ENCODE peak calls at places on chromosomes 12 and 14, in four cellular contexts. A is GM23248, H is trophoblast cell, N is mammary epithelial cell. R is an unnamed sample.

GRCh38 chr14:77985235-77985634 is 184.9 kb upstream of the NRXN3 start:
- DNase-seq in A (peak), N (no peak), H (no peak), R (peak)

GRCh38 chr14:75299576-75299975 is 20.9 kb downstream of the FOS start:
- DNase-seq in H (no peak), N (no peak), A (no peak), R (no peak)

GRCh38 chr14:95184413-95184790 is 27.1 kb upstream of the DICER1 start:
- DNase-seq in N (no peak), A (no peak), H (no peak), R (no peak)

GRCh38 chr14:87899228-87899627 is 93.8 kb downstream of the GALC start:
- DNase-seq in A (no peak), N (no peak), H (peak), R (no peak)

GRCh38 chr14:64561631-64562030 is 11.9 kb downstream of the PPP1R36 start:
- DNase-seq in N (no peak), H (no peak), A (no peak), R (no peak)

GRCh38 chr14:60965402-60965801 is 15.5 kb downstream of the TRMT5 start:
- DNase-seq in H (no peak), N (peak), A (peak), R (no peak)

GRCh38 chr12:14982562-14982961 is 9.7 kb downstream of the PDE6H start:
- DNase-seq in N (no peak), A (peak), H (peak), R (no peak)

GRCh38 chr14:88470542-88471440 is 84.0 kb downstream of the PTPN21 start:
- DNase-seq in H (no peak), N (peak), A (peak), R (no peak)

GRCh38 chr12:112539221-112539620 is 120.5 kb downstream of the PTPN11 start:
- DNase-seq in H (no peak), N (no peak), A (no peak), R (no peak)

GRCh38 chr12:69415471-69416275 is 54.5 kb upstream of the FRS2 start:
- DNase-seq in H (peak), A (peak), N (peak), R (peak)

GRCh38 chr14:45246633-45247173 is 6.3 kb downstream of the MIS18BP1 start:
- DNase-seq in A (no peak), H (no peak), N (no peak), R (no peak)

GRCh38 chr12:115209230-115209629 is 525.3 kb upstream of the TBX3 start:
- DNase-seq in H (no peak), A (no peak), N (no peak), R (no peak)

GRCh38 chr12:125552223-125552747 is 487.1 kb downstream of the AACS start:
- DNase-seq in N (no peak), H (no peak), A (no peak), R (no peak)

GRCh38 chr12:56954956-56955355 is 2.5 kb downstream of the RDH16 start:
- DNase-seq in A (no peak), H (no peak), N (no peak), R (no peak)

GRCh38 chr14:89485264-89485663 is 68.2 kb upstream of the FOXN3 start:
- DNase-seq in A (no peak), H (no peak), N (no peak), R (no peak)

GRCh38 chr12:111361717-111362576 is 6.9 kb downstream of the PHETA1 start:
- DNase-seq in N (no peak), H (peak), A (no peak), R (no peak)

GRCh38 chr14:101352567-101352966 is 208.7 kb upstream of the DIO3 start:
- DNase-seq in A (no peak), H (no peak), N (no peak), R (no peak)

GRCh38 chr14:101357038-101357437 is 204.3 kb upstream of the DIO3 start:
- DNase-seq in N (no peak), H (no peak), A (no peak), R (no peak)

GRCh38 chr14:101355284-101355683 is 206.0 kb upstream of the DIO3 start:
- DNase-seq in H (no peak), N (no peak), A (no peak), R (no peak)

GRCh38 chr14:101353422-101353821 is 207.9 kb upstream of the DIO3 start:
- DNase-seq in N (no peak), H (no peak), A (no peak), R (no peak)

GRCh38 chr14:101354726-101355125 is 206.6 kb upstream of the DIO3 start:
- DNase-seq in A (no peak), H (no peak), N (no peak), R (no peak)
- H3K9ac ChIP-seq in A (no peak), H (no peak), N (no peak), R (no peak)

GRCh38 chr12:90250041-90250440 is 541.4 kb upstream of the ATP2B1 start:
- DNase-seq in A (no peak), N (peak), H (no peak), R (no peak)

GRCh38 chr12:90253142-90253541 is 544.5 kb upstream of the ATP2B1 start:
- DNase-seq in A (no peak), N (no peak), H (no peak), R (no peak)

GRCh38 chr12:90257927-90258624 is 549.4 kb upstream of the ATP2B1 start:
- DNase-seq in H (no peak), N (no peak), A (no peak), R (no peak)

GRCh38 chr12:90250766-90251165 is 542.1 kb upstream of the ATP2B1 start:
- DNase-seq in H (no peak), N (no peak), A (peak), R (no peak)

DNA sequence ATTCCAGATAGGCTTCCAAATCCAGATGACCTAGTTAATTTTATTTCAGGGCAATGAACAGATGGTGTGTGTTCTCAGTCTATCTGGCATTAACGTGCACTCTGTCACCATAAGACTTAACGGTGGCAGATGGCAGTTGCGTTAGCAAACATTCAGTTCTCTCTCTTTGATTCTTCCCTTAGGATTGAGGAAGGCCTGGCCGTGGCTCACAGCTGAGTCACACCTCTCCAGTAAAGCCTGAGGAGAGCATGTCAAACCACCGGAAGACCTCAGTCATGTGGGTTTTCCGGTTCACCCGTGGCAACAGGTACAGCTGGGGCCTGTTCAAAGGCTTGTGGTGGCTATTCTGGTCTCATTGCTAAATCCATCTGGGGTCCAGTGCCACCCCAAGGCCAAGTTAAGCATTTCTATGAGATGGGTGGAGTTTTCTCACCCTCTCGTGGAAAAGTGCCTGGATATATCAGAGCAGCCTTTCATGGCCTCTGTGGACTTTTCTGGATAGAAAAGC is 545.1 kb upstream of the ATP2B1 start:
- DNase-seq in A (peak), H (peak), N (peak), R (peak)
- H3K4me3 ChIP-seq in A (no peak), H (no peak), N (no peak), R (no peak)

DNA sequence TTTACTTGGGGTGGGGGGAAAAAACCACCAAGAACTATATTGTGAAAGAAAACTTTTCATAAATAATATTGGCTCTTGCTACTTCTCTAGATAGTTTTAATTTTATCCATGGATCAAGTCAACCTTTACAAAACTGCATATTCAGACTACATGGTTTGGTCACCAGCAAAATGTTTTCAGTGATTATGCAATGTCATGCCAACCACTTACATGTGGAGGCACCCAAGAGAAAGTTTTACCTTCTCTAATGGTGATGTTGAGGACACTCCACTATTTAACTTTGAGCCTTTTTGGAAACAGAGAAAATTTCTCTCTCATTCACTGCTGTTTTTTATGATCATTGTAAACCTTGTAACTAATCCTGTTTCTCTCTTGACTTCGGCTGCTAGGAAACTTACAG is 21.6 kb downstream of the PLCZ1 start:
- DNase-seq in N (no peak), A (no peak), H (no peak), R (no peak)
- H2AFZ ChIP-seq in N (no peak), A (no peak), H (no peak), R (no peak)

DNA sequence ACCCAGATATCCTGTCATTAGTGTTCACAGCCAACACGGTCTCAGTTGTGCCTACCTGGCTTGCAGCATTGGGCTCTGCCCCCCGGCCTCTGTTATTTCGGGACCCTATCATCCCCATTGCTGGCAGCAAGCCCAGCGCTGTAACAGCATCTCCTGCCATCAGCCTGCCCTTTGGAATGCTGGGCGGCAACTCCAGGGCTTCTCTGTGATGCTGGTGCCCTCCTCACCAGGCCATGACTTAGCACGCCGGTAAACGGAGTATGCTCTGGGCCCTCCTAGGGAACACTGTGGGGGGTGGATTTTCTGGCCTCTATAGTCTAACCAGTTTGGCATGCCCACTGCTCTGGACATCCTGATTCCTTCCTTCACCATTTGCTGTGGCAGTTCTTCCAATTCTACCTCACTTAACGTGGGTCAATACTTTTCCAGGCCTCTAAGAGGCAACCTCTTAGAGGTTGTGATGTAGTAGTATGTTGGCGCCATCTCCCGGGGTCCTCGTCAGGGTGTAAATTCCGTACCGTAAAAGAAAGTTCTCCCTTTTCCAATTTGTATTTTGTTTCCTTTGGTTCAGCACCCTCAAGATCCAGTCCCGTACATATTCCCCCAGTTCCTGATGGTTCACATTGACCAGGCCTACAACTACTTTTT is 80.0 kb downstream of the SINHCAF start:
- DNase-seq in A (no peak), H (peak), N (no peak), R (no peak)
- H3K9ac ChIP-seq in A (no peak), H (no peak), N (peak), R (no peak)